ENCODE peak calls at places on chromosomes 4 and X, in seven cellular contexts. P, Y, X, Z, M, D and G are unnamed samples.

GRCh38 chr4:3473251-3473942 is 10.3 kb downstream of the DOK7 start:
- DNase-seq in P (no peak), Y (no peak), X (no peak), Z (no peak), M (no peak), D (no peak), G (no peak)

GRCh38 chr4:47623916-47624554 is 139.0 kb downstream of the ATP10D start:
- DNase-seq in P (no peak), Y (no peak), X (no peak), Z (no peak), M (no peak), D (no peak), G (no peak)

GRCh38 chr4:21780158-21780557 is 168.4 kb downstream of the KCNIP4 start:
- DNase-seq in P (no peak), Y (no peak), X (no peak), Z (no peak), M (no peak), D (no peak), G (no peak)

GRCh38 chrX:17563515-17563914 is 173.8 kb upstream of the SCML1 start:
- DNase-seq in P (no peak), Y (no peak), X (no peak), Z (no peak), M (peak; percentile 37), D (no peak), G (no peak)

GRCh38 chrX:49876750-49877149 is 2.5 kb upstream of the USP27X start:
- DNase-seq in P (no peak), Y (no peak), X (no peak), Z (peak; percentile 62), M (no peak), D (no peak), G (peak; percentile 12)

GRCh38 chrX:129472116-129472515 is 51.2 kb downstream of the SMARCA1 start:
- DNase-seq in P (no peak), Y (no peak), X (no peak), Z (no peak), M (no peak), D (no peak), G (no peak)

GRCh38 chr4:54228563-54229501 is at the start of gene PDGFRA:
- DNase-seq in P (no peak), Y (no peak), X (peak; percentile 91), Z (no peak), M (no peak), D (no peak), G (no peak)

GRCh38 chr4:107719211-107719926 is 665 bp downstream of the PAPSS1 start:
- DNase-seq in P (no peak), Y (no peak), X (no peak), Z (peak; percentile 77), M (peak; percentile 60), D (no peak), G (peak; percentile 37)

GRCh38 chr4:78926825-78927224 is 12.4 kb downstream of the PAQR3 start:
- DNase-seq in P (no peak), Y (no peak), X (no peak), Z (peak; percentile 56), M (no peak), D (no peak), G (no peak)

GRCh38 chr4:160423879-160424451 is 1321.1 kb downstream of the RAPGEF2 start:
- DNase-seq in P (no peak), Y (no peak), X (no peak), Z (no peak), M (no peak), D (no peak), G (no peak)

GRCh38 chr4:118942465-118942864 is 53.8 kb downstream of the SYNPO2 start:
- DNase-seq in P (no peak), Y (no peak), X (no peak), Z (peak; percentile 13), M (no peak), D (no peak), G (no peak)

GRCh38 chrX:22686138-22686541 is 313.6 kb upstream of the DDX53 start:
- DNase-seq in P (no peak), Y (no peak), X (peak; percentile 70), Z (peak; percentile 50), M (no peak), D (no peak), G (peak; percentile 0)

GRCh38 chrX:83771664-83772063 is 89.3 kb upstream of the CYLC1 start:
- DNase-seq in P (no peak), Y (no peak), X (no peak), Z (no peak), M (no peak), D (peak; percentile 9), G (no peak)

GRCh38 chr4:92654084-92654483 is 350.3 kb downstream of the GRID2 start:
- DNase-seq in P (no peak), Y (no peak), X (no peak), Z (no peak), M (no peak), D (no peak), G (no peak)

GRCh38 chr4:34814266-34814665 is 1430.0 kb downstream of the ARAP2 start:
- DNase-seq in P (no peak), Y (no peak), X (no peak), Z (no peak), M (no peak), D (no peak), G (no peak)

GRCh38 chr4:122978109-122978508 is 55.7 kb upstream of the NUDT6 start:
- DNase-seq in P (no peak), Y (no peak), X (no peak), Z (no peak), M (no peak), D (no peak), G (no peak)

GRCh38 chrX:51456814-51457213 is 39.6 kb downstream of the NUDT11 start:
- DNase-seq in P (no peak), Y (no peak), X (no peak), Z (peak; percentile 0), M (no peak), D (no peak), G (no peak)

GRCh38 chrX:134484039-134484438 is 24.1 kb downstream of the HPRT1 start:
- DNase-seq in P (no peak), Y (no peak), X (no peak), Z (peak; percentile 73), M (no peak), D (no peak), G (peak; percentile 37)

GRCh38 chr4:138870739-138871633 is 144.6 kb upstream of the NOCT start:
- DNase-seq in P (peak; percentile 2), Y (peak; percentile 56), X (no peak), Z (peak; percentile 90), M (peak; percentile 60), D (no peak), G (no peak)

GRCh38 chr4:3215733-3216132 is 33.2 kb upstream of the MSANTD1 start:
- DNase-seq in P (no peak), Y (no peak), X (no peak), Z (no peak), M (no peak), D (no peak), G (no peak)

GRCh38 chr4:57490520-57490919 is 380.3 kb upstream of the IGFBP7 start:
- DNase-seq in P (no peak), Y (no peak), X (peak; percentile 59), Z (no peak), M (no peak), D (no peak), G (no peak)

GRCh38 chr4:141022221-141022760 is 111.0 kb downstream of the RNF150 start:
- DNase-seq in P (no peak), Y (no peak), X (no peak), Z (no peak), M (no peak), D (no peak), G (no peak)

GRCh38 chr4:71231073-71231752 is 107.6 kb upstream of the SLC4A4 start:
- DNase-seq in P (peak; percentile 17), Y (peak; percentile 74), X (peak; percentile 92), Z (no peak), M (no peak), D (no peak), G (no peak)

GRCh38 chr4:15577508-15577907 is 77.6 kb downstream of the FBXL5 start:
- DNase-seq in P (no peak), Y (no peak), X (no peak), Z (no peak), M (no peak), D (no peak), G (no peak)

GRCh38 chrX:20829665-20830481 is 544.3 kb upstream of the CNKSR2 start:
- DNase-seq in P (no peak), Y (no peak), X (no peak), Z (no peak), M (no peak), D (no peak), G (peak; percentile 1)

GRCh38 chrX:53323196-53323595 is 41.8 kb upstream of the IQSEC2 start:
- DNase-seq in P (no peak), Y (no peak), X (no peak), Z (no peak), M (no peak), D (no peak), G (no peak)

GRCh38 chrX:65589304-65589703 is 54.7 kb upstream of the LAS1L start:
- DNase-seq in P (no peak), Y (no peak), X (no peak), Z (no peak), M (no peak), D (no peak), G (no peak)

GRCh38 chr4:170979736-170980135 is 833.5 kb upstream of the GALNTL6 start:
- DNase-seq in P (no peak), Y (peak; percentile 52), X (no peak), Z (no peak), M (no peak), D (no peak), G (no peak)

GRCh38 chr4:140720387-140721087 is 35.6 kb downstream of the TBC1D9 start:
- DNase-seq in P (no peak), Y (no peak), X (peak; percentile 44), Z (no peak), M (no peak), D (no peak), G (no peak)

GRCh38 chr4:8103991-8104390 is 54.6 kb downstream of the ABLIM2 start:
- DNase-seq in P (no peak), Y (no peak), X (peak; percentile 36), Z (no peak), M (no peak), D (no peak), G (no peak)

GRCh38 chr4:52843351-52843750 is 18.8 kb upstream of the RASL11B start:
- DNase-seq in P (no peak), Y (no peak), X (no peak), Z (peak; percentile 46), M (no peak), D (no peak), G (no peak)